ENCODE peak calls at places on chromosomes 1 and 21, in seven cellular contexts. O, P, L, C, T, N and A are unnamed samples.

GRCh38 chr1:228096416-228097332 is 6.5 kb downstream of the C1orf35 start:
- DNase-seq in P (no peak), C (no peak), N (peak; percentile 22), L (peak; percentile 6), O (no peak), T (no peak), A (no peak)

GRCh38 chr1:156842618-156843300 is 16.2 kb downstream of the INSRR start:
- DNase-seq in C (no peak), L (no peak), P (no peak), N (no peak), O (no peak), T (no peak), A (no peak)

GRCh38 chr1:71364236-71364635 is 283.4 kb upstream of the ZRANB2 start:
- DNase-seq in L (no peak), P (no peak), C (no peak), T (no peak), N (no peak), O (no peak), A (no peak)

GRCh38 chr1:110056776-110057175 is 13.7 kb downstream of the ALX3 start:
- DNase-seq in O (no peak), N (no peak), C (no peak), L (no peak), P (no peak), T (no peak), A (no peak)

GRCh38 chr1:41435570-41436178 is 48.8 kb downstream of the EDN2 start:
- DNase-seq in O (no peak), L (no peak), P (no peak), N (peak; percentile 78), C (no peak), T (peak; percentile 18), A (no peak)

GRCh38 chr1:91555821-91556531 is 55.3 kb downstream of the CDC7 start:
- DNase-seq in O (no peak), T (peak; percentile 59), N (no peak), C (no peak), L (no peak), P (no peak), A (no peak)

GRCh38 chr1:15915991-15916390 is 59.9 kb downstream of the ZBTB17 start:
- DNase-seq in L (no peak), T (no peak), N (no peak), C (no peak), O (no peak), P (no peak), A (no peak)

GRCh38 chr1:6496360-6496704 is 4.9 kb upstream of the PLEKHG5 start:
- DNase-seq in O (no peak), L (no peak), C (no peak), P (no peak), T (no peak), N (no peak), A (no peak)

GRCh38 chr1:156897078-156897825 is 3.7 kb downstream of the PEAR1 start:
- DNase-seq in L (no peak), P (no peak), N (no peak), T (no peak), C (peak; percentile 49), O (no peak), A (no peak)

GRCh38 chr1:184028854-184029623 is 8.5 kb downstream of the COLGALT2 start:
- DNase-seq in C (peak; percentile 84), O (no peak), P (no peak), T (no peak), N (no peak), L (no peak), A (no peak)

GRCh38 chr1:158333405-158334145 is 2.2 kb upstream of the CD1B start:
- DNase-seq in T (no peak), O (no peak), N (no peak), C (no peak), P (no peak), L (no peak), A (no peak)

GRCh38 chr1:40023379-40023944 is 17.1 kb upstream of the CAP1 start:
- DNase-seq in N (no peak), C (no peak), O (no peak), L (no peak), P (no peak), T (no peak), A (no peak)

GRCh38 chr1:93021539-93022134 is 57.4 kb upstream of the MTF2 start:
- DNase-seq in T (peak; percentile 3), P (peak; percentile 87), C (no peak), N (no peak), O (no peak), L (no peak), A (no peak)

GRCh38 chr1:94092210-94092613 is 28.7 kb downstream of the ABCA4 start:
- DNase-seq in O (no peak), C (no peak), N (no peak), P (no peak), T (peak; percentile 51), L (no peak), A (no peak)

GRCh38 chr21:44895859-44896258 is 22.4 kb upstream of the PTTG1IP start:
- DNase-seq in T (no peak), P (no peak), L (no peak), O (no peak), C (no peak), N (no peak), A (no peak)

GRCh38 chr1:16215882-16216753 is 3.7 kb upstream of the ARHGEF19 start:
- DNase-seq in N (peak; percentile 99), L (peak; percentile 72), T (peak; percentile 70), C (peak; percentile 95), O (peak; percentile 94), P (peak; percentile 93), A (peak; percentile 67)

GRCh38 chr1:48654606-48655210 is 122.0 kb downstream of the BEND5 start:
- DNase-seq in O (no peak), T (no peak), N (no peak), C (no peak), L (no peak), P (no peak), A (no peak)

GRCh38 chr1:153780551-153780950 is 5.3 kb downstream of the SLC27A3 start:
- DNase-seq in O (no peak), N (no peak), C (no peak), T (no peak), P (no peak), L (no peak), A (no peak)

GRCh38 chr1:9558946-9559545 is 19.8 kb downstream of the SLC25A33 start:
- DNase-seq in O (no peak), C (no peak), N (no peak), T (no peak), L (no peak), P (no peak), A (no peak)

GRCh38 chr1:78176448-78176847 is 130.7 kb downstream of the GIPC2 start:
- DNase-seq in P (no peak), C (no peak), O (no peak), L (peak; percentile 17), N (no peak), T (no peak), A (no peak)

GRCh38 chr1:111653695-111654094 is 34.1 kb downstream of the RAP1A start:
- DNase-seq in C (no peak), P (no peak), T (no peak), O (no peak), L (no peak), N (no peak), A (no peak)

GRCh38 chr1:111658622-111659021 is 39.0 kb downstream of the RAP1A start:
- DNase-seq in C (no peak), T (no peak), O (no peak), P (no peak), L (no peak), N (no peak), A (no peak)

GRCh38 chr1:111660204-111661150 is 40.9 kb downstream of the RAP1A start:
- DNase-seq in N (no peak), P (no peak), T (no peak), C (no peak), O (no peak), L (no peak), A (no peak)

GRCh38 chr1:111654839-111655238 is 35.2 kb downstream of the RAP1A start:
- DNase-seq in P (no peak), C (no peak), L (no peak), O (no peak), N (no peak), T (no peak), A (no peak)

DNA sequence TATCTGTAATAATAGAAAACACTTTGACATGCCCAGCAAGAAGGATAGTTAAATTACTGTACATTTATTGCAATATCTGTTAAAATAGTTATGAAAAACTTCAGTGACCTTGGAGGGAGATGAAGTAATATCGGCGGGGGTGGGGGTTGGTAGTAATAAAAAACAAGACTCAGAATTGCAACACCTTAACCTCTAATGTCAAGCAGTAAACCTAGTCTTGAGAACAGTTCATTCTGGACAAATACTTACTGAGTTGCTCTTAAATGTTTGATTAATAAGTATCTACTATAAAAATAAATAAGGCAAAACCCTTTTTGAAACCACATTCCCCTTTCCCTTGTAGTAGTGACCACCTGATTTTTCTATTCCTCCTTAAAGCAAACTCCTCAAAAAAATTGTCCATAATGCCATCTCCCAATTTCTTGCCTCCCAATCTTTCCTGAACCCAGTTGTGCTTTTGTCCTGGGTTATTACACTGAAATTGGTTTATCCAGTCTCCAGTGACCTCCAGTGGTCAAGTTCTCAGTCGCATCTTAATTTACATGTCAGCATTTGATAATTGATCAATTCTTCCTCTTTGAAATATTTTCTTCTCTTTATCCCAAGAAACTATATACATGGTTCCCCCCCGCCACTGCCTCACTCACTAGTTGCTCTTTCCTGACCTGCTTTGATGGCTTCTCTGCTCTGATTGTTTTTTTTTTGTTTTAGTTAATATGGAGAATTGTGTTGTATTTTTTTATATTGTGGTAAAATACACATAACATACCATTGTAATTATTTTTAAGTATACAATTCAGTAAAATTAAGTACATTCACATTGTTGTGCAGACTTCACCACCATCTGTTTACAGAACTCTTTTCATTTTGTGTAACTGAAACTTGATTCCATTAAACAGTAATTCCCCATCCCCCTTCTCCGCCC is 36.8 kb downstream of the RAP1A start:
- DNase-seq in N (no peak), P (peak; percentile 48), T (no peak), C (no peak), O (no peak), L (peak; percentile 28), A (peak; percentile 63)
- H3K4me1 ChIP-seq in N (no peaks in the 10 kb centered on the region), P (peaks cover 13% of the 10 kb centered on the region), T (no peaks in the 10 kb centered on the region), C (peaks cover 3% of the 10 kb centered on the region), O (peaks cover 2% of the 10 kb centered on the region), L (peaks cover 39% of the 10 kb centered on the region), A (peaks cover 29% of the 10 kb centered on the region)

DNA sequence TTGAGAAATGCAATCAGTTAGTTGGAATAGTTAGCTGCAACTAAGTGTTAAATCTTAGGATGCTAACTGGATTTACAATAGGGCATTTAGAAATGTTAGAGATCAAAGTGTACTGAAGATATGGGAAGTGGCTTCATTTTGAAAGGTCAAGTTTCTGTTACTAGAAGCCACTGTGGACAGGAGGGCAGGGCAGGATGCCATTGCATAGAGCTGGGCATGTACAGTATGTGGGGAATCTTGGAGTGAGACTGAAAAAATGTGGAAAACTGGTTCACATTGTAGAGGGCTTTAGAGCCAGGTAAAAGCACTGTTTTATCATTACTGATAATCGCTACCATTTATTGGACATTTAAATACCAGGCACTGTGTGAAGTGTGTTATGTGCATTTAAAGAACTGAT is 31.0 kb downstream of the ARID1A start:
- DNase-seq in N (no peak), C (no peak), T (peak; percentile 66), P (no peak), L (no peak), O (no peak), A (no peak)
- H3K4me1 ChIP-seq in N (peaks cover 14% of the 10 kb centered on the region), C (peaks cover 17% of the 10 kb centered on the region), T (peaks cover 34% of the 10 kb centered on the region), P (peaks cover 36% of the 10 kb centered on the region), L (peaks cover 57% of the 10 kb centered on the region), O (peaks cover 17% of the 10 kb centered on the region), A (no peaks in the 10 kb centered on the region)

GRCh38 chr1:192575499-192576189 is at the start of gene RGS1:
- DNase-seq in P (peak; percentile 14), T (peak; percentile 17), L (peak; percentile 12), C (no peak), N (no peak), O (no peak), A (no peak)
- H3K4me1 ChIP-seq in P (peaks cover 4% of the 10 kb centered on the region), T (peaks cover 4% of the 10 kb centered on the region), L (no peaks in the 10 kb centered on the region), C (no peaks in the 10 kb centered on the region), N (no peaks in the 10 kb centered on the region), O (no peaks in the 10 kb centered on the region), A (no peaks in the 10 kb centered on the region)

GRCh38 chr1:54571326-54571725 is 23.3 kb downstream of the ACOT11 start:
- DNase-seq in P (no peak), L (no peak), O (no peak), N (no peak), C (no peak), T (no peak), A (no peak)
- H3K4me1 ChIP-seq in P (peaks cover 9% of the 10 kb centered on the region), L (peaks cover 32% of the 10 kb centered on the region), O (peaks cover 4% of the 10 kb centered on the region), N (peaks cover 18% of the 10 kb centered on the region), C (peaks cover 7% of the 10 kb centered on the region), T (peaks cover 27% of the 10 kb centered on the region), A (peaks cover 5% of the 10 kb centered on the region)